ENCODE peak calls at places on chromosomes 1 and 21, in eight cellular contexts. One of them, this sample, is unnamed.

GRCh38 chr1:99217599-99217998 is 46.7 kb upstream of the PLPPR4 start:
- DNase-seq in fibroblast of lung: no peak
- DNase-seq in uterus: no peak
- DNase-seq in psoas muscle: no peak
- DNase-seq in mammary epithelial cell: no peak
- DNase-seq in stomach: no peak
- DNase-seq in body of pancreas: no peak
- DNase-seq in kidney: no peak
- DNase-seq in this sample: no peak

GRCh38 chr1:12809933-12810332 is 18.7 kb downstream of the PRAMEF1 start:
- DNase-seq in fibroblast of lung: no peak
- DNase-seq in uterus: no peak
- DNase-seq in psoas muscle: no peak
- DNase-seq in mammary epithelial cell: no peak
- DNase-seq in stomach: no peak
- DNase-seq in body of pancreas: no peak
- DNase-seq in kidney: no peak
- DNase-seq in this sample: no peak

GRCh38 chr1:231395051-231395995 is 26.8 kb downstream of the EGLN1 start:
- DNase-seq in fibroblast of lung: peak; percentile 94
- DNase-seq in uterus: peak; percentile 35
- DNase-seq in psoas muscle: no peak
- DNase-seq in mammary epithelial cell: peak; percentile 92
- DNase-seq in stomach: no peak
- DNase-seq in body of pancreas: peak; percentile 20
- DNase-seq in kidney: no peak
- DNase-seq in this sample: no peak

GRCh38 chr1:114758251-114758832 is 558 bp upstream of the CSDE1 start:
- DNase-seq in fibroblast of lung: no peak
- DNase-seq in uterus: no peak
- DNase-seq in psoas muscle: no peak
- DNase-seq in mammary epithelial cell: peak; percentile 57
- DNase-seq in stomach: no peak
- DNase-seq in body of pancreas: no peak
- DNase-seq in kidney: no peak
- DNase-seq in this sample: no peak

GRCh38 chr1:31739281-31739853 is 24.8 kb downstream of the ADGRB2 start:
- DNase-seq in fibroblast of lung: no peak
- DNase-seq in uterus: no peak
- DNase-seq in psoas muscle: no peak
- DNase-seq in mammary epithelial cell: no peak
- DNase-seq in stomach: no peak
- DNase-seq in body of pancreas: no peak
- DNase-seq in kidney: no peak
- DNase-seq in this sample: no peak

GRCh38 chr1:32900956-32901822 is at the start of gene TMEM54:
- DNase-seq in fibroblast of lung: peak; percentile 11
- DNase-seq in uterus: peak; percentile 58
- DNase-seq in psoas muscle: peak; percentile 46
- DNase-seq in mammary epithelial cell: peak; percentile 55
- DNase-seq in stomach: peak; percentile 86
- DNase-seq in body of pancreas: peak; percentile 82
- DNase-seq in kidney: peak; percentile 83
- DNase-seq in this sample: peak; percentile 49

GRCh38 chr1:206660136-206660535 is 24.6 kb upstream of the MAPKAPK2 start:
- DNase-seq in fibroblast of lung: no peak
- DNase-seq in uterus: no peak
- DNase-seq in psoas muscle: no peak
- DNase-seq in mammary epithelial cell: no peak
- DNase-seq in stomach: no peak
- DNase-seq in body of pancreas: no peak
- DNase-seq in kidney: no peak
- DNase-seq in this sample: no peak

GRCh38 chr21:31132574-31133242 is 94.4 kb upstream of the KRTAP19-8 start:
- DNase-seq in fibroblast of lung: peak; percentile 28
- DNase-seq in uterus: no peak
- DNase-seq in psoas muscle: no peak
- DNase-seq in mammary epithelial cell: no peak
- DNase-seq in stomach: no peak
- DNase-seq in body of pancreas: no peak
- DNase-seq in kidney: no peak
- DNase-seq in this sample: no peak

GRCh38 chr21:29333355-29333746 is 34.6 kb downstream of the BACH1 start:
- DNase-seq in fibroblast of lung: no peak
- DNase-seq in uterus: no peak
- DNase-seq in psoas muscle: no peak
- DNase-seq in mammary epithelial cell: no peak
- DNase-seq in stomach: no peak
- DNase-seq in body of pancreas: no peak
- DNase-seq in kidney: no peak
- DNase-seq in this sample: no peak

GRCh38 chr1:78045850-78046778 is at the start of gene GIPC2:
- DNase-seq in fibroblast of lung: peak; percentile 34
- DNase-seq in uterus: no peak
- DNase-seq in psoas muscle: peak; percentile 49
- DNase-seq in mammary epithelial cell: no peak
- DNase-seq in stomach: peak; percentile 43
- DNase-seq in body of pancreas: peak; percentile 55
- DNase-seq in kidney: no peak
- DNase-seq in this sample: no peak

GRCh38 chr1:230163205-230163604 is 96.2 kb downstream of the GALNT2 start:
- DNase-seq in fibroblast of lung: peak; percentile 71
- DNase-seq in uterus: peak; percentile 32
- DNase-seq in psoas muscle: peak; percentile 68
- DNase-seq in mammary epithelial cell: peak; percentile 12
- DNase-seq in stomach: no peak
- DNase-seq in body of pancreas: no peak
- DNase-seq in kidney: no peak
- DNase-seq in this sample: no peak

GRCh38 chr1:192807968-192808587 is 761 bp upstream of the RGS2 start:
- DNase-seq in fibroblast of lung: peak; percentile 74
- DNase-seq in uterus: no peak
- DNase-seq in psoas muscle: no peak
- DNase-seq in mammary epithelial cell: peak; percentile 39
- DNase-seq in stomach: no peak
- DNase-seq in body of pancreas: no peak
- DNase-seq in kidney: no peak
- DNase-seq in this sample: no peak

GRCh38 chr1:116514708-116515525 is 55.9 kb downstream of the CD58 start:
- DNase-seq in fibroblast of lung: no peak
- DNase-seq in uterus: no peak
- DNase-seq in psoas muscle: no peak
- DNase-seq in mammary epithelial cell: peak; percentile 86
- DNase-seq in stomach: no peak
- DNase-seq in body of pancreas: no peak
- DNase-seq in kidney: no peak
- DNase-seq in this sample: no peak

DNA sequence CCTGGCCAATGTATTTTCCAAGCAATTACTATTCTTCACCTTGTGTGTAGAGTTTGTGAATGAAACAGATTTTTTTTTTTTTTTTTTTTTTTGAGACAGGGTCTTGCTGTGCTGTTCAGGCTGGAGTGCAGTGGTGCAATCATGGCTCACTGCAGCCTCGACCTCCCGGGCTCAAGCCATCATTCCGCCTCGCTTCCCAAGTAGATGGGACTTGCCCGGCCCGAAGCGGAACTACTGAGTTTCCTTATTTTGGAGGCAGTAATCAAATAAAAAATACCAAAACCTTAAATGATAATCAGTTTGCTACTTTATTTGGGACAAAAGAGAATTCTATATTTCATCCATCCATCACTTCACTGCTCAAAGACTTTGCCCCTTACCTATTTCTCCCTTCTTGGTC is 704 bp upstream of the BTBD8 start:
- DNase-seq in fibroblast of lung: no peak
- DNase-seq in uterus: no peak
- DNase-seq in psoas muscle: no peak
- DNase-seq in mammary epithelial cell: no peak
- DNase-seq in stomach: no peak
- DNase-seq in body of pancreas: no peak
- DNase-seq in kidney: no peak
- DNase-seq in this sample: no peak
- H3K4me3 ChIP-seq in fibroblast of lung: peak overlapping the region; percentile 67
- H3K4me3 ChIP-seq in uterus: no peak overlapping the region
- H3K4me3 ChIP-seq in psoas muscle: peak overlapping the region; percentile 95
- H3K4me3 ChIP-seq in mammary epithelial cell: no peak overlapping the region
- H3K4me3 ChIP-seq in stomach: peak overlapping the region; percentile 86
- H3K4me3 ChIP-seq in body of pancreas: no peak overlapping the region
- H3K4me3 ChIP-seq in kidney: no peak overlapping the region
- H3K4me3 ChIP-seq in this sample: no peak overlapping the region

GRCh38 chr1:205631010-205631726 is 643 bp downstream of the ELK4 start:
- DNase-seq in fibroblast of lung: peak; percentile 62
- DNase-seq in uterus: peak; percentile 53
- DNase-seq in psoas muscle: peak; percentile 70
- DNase-seq in mammary epithelial cell: peak; percentile 77
- DNase-seq in stomach: peak; percentile 70
- DNase-seq in body of pancreas: peak; percentile 73
- DNase-seq in kidney: peak; percentile 87
- DNase-seq in this sample: peak; percentile 70

GRCh38 chr1:205630241-205630640 is 1.6 kb downstream of the ELK4 start:
- DNase-seq in fibroblast of lung: peak; percentile 53
- DNase-seq in uterus: no peak
- DNase-seq in psoas muscle: no peak
- DNase-seq in mammary epithelial cell: peak; percentile 14
- DNase-seq in stomach: no peak
- DNase-seq in body of pancreas: no peak
- DNase-seq in kidney: no peak
- DNase-seq in this sample: no peak

GRCh38 chr1:205631727-205632373 is at the start of gene ELK4:
- DNase-seq in fibroblast of lung: peak; percentile 98
- DNase-seq in uterus: peak; percentile 98
- DNase-seq in psoas muscle: peak; percentile 99
- DNase-seq in mammary epithelial cell: peak; percentile 96
- DNase-seq in stomach: peak; percentile 99
- DNase-seq in body of pancreas: peak; percentile 99
- DNase-seq in kidney: peak; percentile 100
- DNase-seq in this sample: peak; percentile 98

GRCh38 chr1:205629751-205630150 is 2.1 kb downstream of the ELK4 start:
- DNase-seq in fibroblast of lung: no peak
- DNase-seq in uterus: no peak
- DNase-seq in psoas muscle: no peak
- DNase-seq in mammary epithelial cell: no peak
- DNase-seq in stomach: no peak
- DNase-seq in body of pancreas: no peak
- DNase-seq in kidney: no peak
- DNase-seq in this sample: no peak

DNA sequence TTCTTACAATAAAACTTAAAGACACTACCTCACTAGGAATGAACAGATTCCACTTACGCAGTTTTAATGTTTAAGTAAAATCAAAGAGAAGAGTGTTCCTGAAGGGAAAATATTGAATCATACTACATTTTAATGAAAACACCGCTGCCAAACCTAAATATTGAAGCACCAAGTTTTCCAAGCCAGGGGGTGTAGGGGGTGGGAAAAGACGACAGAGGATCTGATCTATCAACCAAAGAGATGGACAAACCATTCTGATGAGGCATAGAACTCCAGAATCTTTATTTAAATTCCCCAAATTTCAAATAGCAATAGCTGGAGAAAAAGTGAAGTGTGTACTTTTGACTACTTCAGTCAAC is 1.2 kb downstream of the ELK4 start:
- DNase-seq in fibroblast of lung: no peak
- DNase-seq in uterus: no peak
- DNase-seq in psoas muscle: no peak
- DNase-seq in mammary epithelial cell: no peak
- DNase-seq in stomach: no peak
- DNase-seq in body of pancreas: no peak
- DNase-seq in kidney: no peak
- DNase-seq in this sample: no peak
- H3K4me1 ChIP-seq in fibroblast of lung: peaks cover 9% of the 10 kb centered on the region
- H3K4me1 ChIP-seq in uterus: peaks cover 11% of the 10 kb centered on the region
- H3K4me1 ChIP-seq in psoas muscle: peaks cover 42% of the 10 kb centered on the region
- H3K4me1 ChIP-seq in mammary epithelial cell: peaks cover 28% of the 10 kb centered on the region
- H3K4me1 ChIP-seq in stomach: peaks cover 25% of the 10 kb centered on the region
- H3K4me1 ChIP-seq in body of pancreas: peaks cover 24% of the 10 kb centered on the region
- H3K4me1 ChIP-seq in kidney: peaks cover 11% of the 10 kb centered on the region
- H3K4me1 ChIP-seq in this sample: peaks cover 14% of the 10 kb centered on the region

DNA sequence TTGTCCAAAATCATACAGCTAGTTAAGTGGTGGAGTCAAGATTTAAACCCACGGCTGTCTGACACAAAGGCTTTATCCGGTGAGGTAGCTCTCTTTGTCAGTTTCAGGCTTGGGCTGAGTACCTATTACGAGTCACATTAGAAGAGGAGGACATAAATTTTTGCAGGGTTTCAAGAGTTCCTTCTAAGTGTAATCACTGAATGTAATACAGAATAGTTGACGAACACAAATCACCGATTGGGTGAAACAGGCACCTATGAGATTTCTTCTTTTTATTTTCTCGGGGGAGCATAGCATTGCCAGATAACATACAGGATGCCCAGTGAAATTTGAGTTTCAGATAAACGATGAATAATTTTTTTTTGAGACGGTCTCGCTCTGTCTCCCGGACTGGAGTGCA is 847 bp downstream of the PSMD4 start:
- DNase-seq in fibroblast of lung: no peak
- DNase-seq in uterus: no peak
- DNase-seq in psoas muscle: no peak
- DNase-seq in mammary epithelial cell: peak; percentile 20
- DNase-seq in stomach: no peak
- DNase-seq in body of pancreas: no peak
- DNase-seq in kidney: no peak
- DNase-seq in this sample: no peak
- H3K4me3 ChIP-seq in fibroblast of lung: peak overlapping the region; percentile 95
- H3K4me3 ChIP-seq in uterus: peak overlapping the region; percentile 87
- H3K4me3 ChIP-seq in psoas muscle: peak overlapping the region; percentile 100
- H3K4me3 ChIP-seq in mammary epithelial cell: peak overlapping the region; percentile 60
- H3K4me3 ChIP-seq in stomach: peak overlapping the region; percentile 90
- H3K4me3 ChIP-seq in body of pancreas: no peak overlapping the region
- H3K4me3 ChIP-seq in kidney: peak overlapping the region; percentile 90
- H3K4me3 ChIP-seq in this sample: peak overlapping the region; percentile 96

GRCh38 chr1:184492543-184492942 is 105.7 kb downstream of the C1orf21 start:
- DNase-seq in fibroblast of lung: no peak
- DNase-seq in uterus: no peak
- DNase-seq in psoas muscle: no peak
- DNase-seq in mammary epithelial cell: no peak
- DNase-seq in stomach: no peak
- DNase-seq in body of pancreas: no peak
- DNase-seq in kidney: no peak
- DNase-seq in this sample: no peak

GRCh38 chr1:184497962-184498723 is 111.3 kb downstream of the C1orf21 start:
- DNase-seq in fibroblast of lung: no peak
- DNase-seq in uterus: no peak
- DNase-seq in psoas muscle: no peak
- DNase-seq in mammary epithelial cell: no peak
- DNase-seq in stomach: no peak
- DNase-seq in body of pancreas: no peak
- DNase-seq in kidney: no peak
- DNase-seq in this sample: no peak

GRCh38 chr1:184499626-184500025 is 112.8 kb downstream of the C1orf21 start:
- DNase-seq in fibroblast of lung: no peak
- DNase-seq in uterus: no peak
- DNase-seq in psoas muscle: no peak
- DNase-seq in mammary epithelial cell: no peak
- DNase-seq in stomach: no peak
- DNase-seq in body of pancreas: no peak
- DNase-seq in kidney: no peak
- DNase-seq in this sample: no peak

GRCh38 chr1:184493987-184494388 is 107.2 kb downstream of the C1orf21 start:
- DNase-seq in fibroblast of lung: no peak
- DNase-seq in uterus: no peak
- DNase-seq in psoas muscle: peak; percentile 49
- DNase-seq in mammary epithelial cell: no peak
- DNase-seq in stomach: no peak
- DNase-seq in body of pancreas: no peak
- DNase-seq in kidney: no peak
- DNase-seq in this sample: no peak

GRCh38 chr1:184494929-184495328 is 108.1 kb downstream of the C1orf21 start:
- DNase-seq in fibroblast of lung: no peak
- DNase-seq in uterus: no peak
- DNase-seq in psoas muscle: no peak
- DNase-seq in mammary epithelial cell: no peak
- DNase-seq in stomach: no peak
- DNase-seq in body of pancreas: no peak
- DNase-seq in kidney: no peak
- DNase-seq in this sample: no peak
- H3K4me1 ChIP-seq in fibroblast of lung: peaks cover 16% of the 10 kb centered on the region
- H3K4me1 ChIP-seq in uterus: peaks cover 8% of the 10 kb centered on the region
- H3K4me1 ChIP-seq in psoas muscle: peaks cover 78% of the 10 kb centered on the region
- H3K4me1 ChIP-seq in mammary epithelial cell: peaks cover 8% of the 10 kb centered on the region
- H3K4me1 ChIP-seq in stomach: peaks cover 15% of the 10 kb centered on the region
- H3K4me1 ChIP-seq in body of pancreas: peaks cover 27% of the 10 kb centered on the region
- H3K4me1 ChIP-seq in kidney: no peaks in the 10 kb centered on the region
- H3K4me1 ChIP-seq in this sample: peaks cover 11% of the 10 kb centered on the region

This sample was measured in RWPE2.